ENCODE peak calls at places on chromosomes 3 and 15, in eight cellular contexts. C, A, Z, O, N, H, B and T are unnamed samples.

GRCh38 chr15:93068581-93069199 is 20.3 kb downstream of the RGMA start:
- DNase-seq in C (no peak), B (no peak), H (no peak), A (no peak), Z (no peak), O (no peak), N (no peak), T (no peak)

GRCh38 chr3:117483839-117484238 is 774.3 kb downstream of the TUSC7 start:
- DNase-seq in N (no peak), A (no peak), H (no peak), C (no peak), Z (no peak), O (no peak), B (no peak), T (no peak)

GRCh38 chr3:161987933-161988332 is 491.3 kb downstream of the OTOL1 start:
- DNase-seq in B (no peak), N (no peak), C (no peak), A (no peak), O (no peak), Z (no peak), H (no peak), T (no peak)

GRCh38 chr3:155026999-155027591 is 53.0 kb upstream of the MME start:
- DNase-seq in Z (no peak), N (no peak), O (no peak), A (no peak), B (peak), C (no peak), H (no peak), T (peak)

GRCh38 chr15:101437209-101437608 is 52.3 kb downstream of the PCSK6 start:
- DNase-seq in H (no peak), B (no peak), A (no peak), C (no peak), O (no peak), Z (peak), N (no peak), T (no peak)

GRCh38 chr3:173584093-173584833 is 186.7 kb downstream of the NLGN1 start:
- DNase-seq in B (peak), Z (no peak), C (no peak), O (peak), A (no peak), H (no peak), N (no peak), T (peak)

GRCh38 chr3:52054689-52055511 is 1.5 kb downstream of the DUSP7 start:
- DNase-seq in H (no peak), B (no peak), N (no peak), Z (peak), O (no peak), C (peak), A (no peak), T (no peak)

GRCh38 chr3:114899186-114899931 is 247.7 kb downstream of the ZBTB20 start:
- DNase-seq in N (no peak), C (no peak), O (no peak), Z (no peak), H (no peak), B (no peak), A (no peak), T (no peak)

GRCh38 chr3:66037986-66038369 is 740 bp downstream of the MAGI1 start:
- DNase-seq in N (no peak), A (peak), B (peak), C (peak), H (peak), Z (no peak), O (no peak), T (no peak)

GRCh38 chr3:170490828-170491560 is 72.3 kb downstream of the CLDN11 start:
- DNase-seq in C (no peak), Z (no peak), H (no peak), B (no peak), O (no peak), N (no peak), A (no peak), T (no peak)

GRCh38 chr3:121649645-121650044 is 11.1 kb downstream of the HCLS1 start:
- DNase-seq in N (no peak), C (no peak), A (no peak), Z (no peak), H (no peak), O (no peak), B (peak), T (no peak)